ENCODE peak calls at places on chromosomes 5 and 9, in four cellular contexts. One of them, this sample, is unnamed.

GRCh38 chr5:15683332-15683731 is 183.4 kb downstream of the FBXL7 start:
- DNase-seq in astrocyte of the spinal cord: no peak
- DNase-seq in fibroblast of gingiva: no peak
- DNase-seq in effector memory CD4-positive, alpha-beta T cell: no peak
- DNase-seq in this sample: no peak

GRCh38 chr5:1005362-1005851 is 3.2 kb upstream of the NKD2 start:
- DNase-seq in astrocyte of the spinal cord: no peak
- DNase-seq in effector memory CD4-positive, alpha-beta T cell: no peak
- DNase-seq in fibroblast of gingiva: no peak
- DNase-seq in this sample: no peak

GRCh38 chr5:33794550-33795300 is 97.1 kb downstream of the ADAMTS12 start:
- DNase-seq in effector memory CD4-positive, alpha-beta T cell: no peak
- DNase-seq in fibroblast of gingiva: peak; percentile 54
- DNase-seq in astrocyte of the spinal cord: peak; percentile 55
- DNase-seq in this sample: no peak

GRCh38 chr5:67058998-67059746 is 137.4 kb downstream of the CD180 start:
- DNase-seq in astrocyte of the spinal cord: no peak
- DNase-seq in fibroblast of gingiva: no peak
- DNase-seq in effector memory CD4-positive, alpha-beta T cell: no peak
- DNase-seq in this sample: no peak

GRCh38 chr9:137319434-137319975 is 17.4 kb upstream of the NRARP start:
- DNase-seq in effector memory CD4-positive, alpha-beta T cell: no peak
- DNase-seq in fibroblast of gingiva: no peak
- DNase-seq in astrocyte of the spinal cord: no peak
- DNase-seq in this sample: no peak

GRCh38 chr9:126914458-126915280 is at the start of gene RALGPS1:
- DNase-seq in astrocyte of the spinal cord: peak; percentile 95
- DNase-seq in effector memory CD4-positive, alpha-beta T cell: peak; percentile 78
- DNase-seq in fibroblast of gingiva: peak; percentile 97
- DNase-seq in this sample: peak; percentile 81

GRCh38 chr9:29211681-29212589 is 1638.7 kb upstream of the C9orf72 start:
- DNase-seq in effector memory CD4-positive, alpha-beta T cell: no peak
- DNase-seq in astrocyte of the spinal cord: peak; percentile 7
- DNase-seq in fibroblast of gingiva: no peak
- DNase-seq in this sample: no peak

GRCh38 chr9:38360880-38361836 is 31.3 kb upstream of the ALDH1B1 start:
- DNase-seq in fibroblast of gingiva: no peak
- DNase-seq in astrocyte of the spinal cord: peak; percentile 21
- DNase-seq in effector memory CD4-positive, alpha-beta T cell: no peak
- DNase-seq in this sample: no peak

GRCh38 chr9:91071185-91071990 is 269.8 kb downstream of the SYK start:
- DNase-seq in effector memory CD4-positive, alpha-beta T cell: no peak
- DNase-seq in astrocyte of the spinal cord: peak; percentile 86
- DNase-seq in fibroblast of gingiva: peak; percentile 72
- DNase-seq in this sample: peak; percentile 91

GRCh38 chr5:149157330-149157729 is 16.0 kb downstream of the ABLIM3 start:
- DNase-seq in effector memory CD4-positive, alpha-beta T cell: no peak
- DNase-seq in astrocyte of the spinal cord: no peak
- DNase-seq in fibroblast of gingiva: no peak
- DNase-seq in this sample: no peak

GRCh38 chr9:124852829-124853531 is at the start of gene WDR38:
- DNase-seq in astrocyte of the spinal cord: peak; percentile 77
- DNase-seq in fibroblast of gingiva: peak; percentile 58
- DNase-seq in effector memory CD4-positive, alpha-beta T cell: peak; percentile 88
- DNase-seq in this sample: peak; percentile 41

GRCh38 chr5:138469540-138470321 is 4.5 kb downstream of the EGR1 start:
- DNase-seq in effector memory CD4-positive, alpha-beta T cell: peak; percentile 21
- DNase-seq in astrocyte of the spinal cord: peak; percentile 89
- DNase-seq in fibroblast of gingiva: peak; percentile 92
- DNase-seq in this sample: peak; percentile 94

GRCh38 chr5:50667079-50667652 is 729 bp downstream of the PARP8 start:
- DNase-seq in fibroblast of gingiva: peak; percentile 56
- DNase-seq in astrocyte of the spinal cord: peak; percentile 55
- DNase-seq in effector memory CD4-positive, alpha-beta T cell: no peak
- DNase-seq in this sample: no peak

GRCh38 chr5:95862636-95863382 is 40.3 kb upstream of the GLRX start:
- DNase-seq in effector memory CD4-positive, alpha-beta T cell: no peak
- DNase-seq in astrocyte of the spinal cord: no peak
- DNase-seq in fibroblast of gingiva: no peak
- DNase-seq in this sample: peak; percentile 37

GRCh38 chr9:5438301-5439162 is 807 bp upstream of the PLGRKT start:
- DNase-seq in fibroblast of gingiva: peak; percentile 10
- DNase-seq in astrocyte of the spinal cord: peak; percentile 53
- DNase-seq in effector memory CD4-positive, alpha-beta T cell: peak; percentile 52
- DNase-seq in this sample: peak; percentile 85

This sample was measured in renal cortical epithelial cell.